ENCODE peak calls at places on chromosome 21, in seven cellular contexts. X is central memory CD4-positive, alpha-beta T cell; Y is T-helper 22 cell; D is esophagus squamous epithelium; J is WERI-Rb-1; B is SW480; A is HCEC 1CT. P is an unnamed sample.

GRCh38 chr21:35075546-35075945 is 26.4 kb upstream of the RUNX1 start:
- DNase-seq in X (no peak), Y (no peak), D (no peak), J (no peak), B (no peak), A (peak; percentile 11), P (no peak)

GRCh38 chr21:36425286-36425685 is 40.1 kb downstream of the CHAF1B start:
- DNase-seq in X (no peak), Y (no peak), D (no peak), J (no peak), B (no peak), A (no peak), P (no peak)

GRCh38 chr21:31557421-31557955 is 102.0 kb upstream of the SOD1 start:
- DNase-seq in X (no peak), Y (no peak), D (no peak), J (peak; percentile 46), B (no peak), A (no peak), P (no peak)

GRCh38 chr21:45847870-45848269 is 133.7 kb upstream of the COL6A1 start:
- DNase-seq in X (no peak), Y (no peak), D (no peak), J (peak; percentile 50), B (no peak), A (no peak), P (no peak)

GRCh38 chr21:45228171-45228641 is 59.5 kb downstream of the POFUT2 start:
- DNase-seq in X (peak; percentile 69), Y (peak; percentile 68), D (no peak), J (no peak), B (peak; percentile 82), A (peak; percentile 92), P (peak; percentile 61)

GRCh38 chr21:42451941-42452340 is 44.1 kb downstream of the RSPH1 start:
- DNase-seq in X (no peak), Y (no peak), D (no peak), J (no peak), B (no peak), A (no peak), P (no peak)

GRCh38 chr21:16070207-16070651 is 340.4 kb downstream of the USP25 start:
- DNase-seq in X (no peak), Y (no peak), D (no peak), J (no peak), B (no peak), A (no peak), P (no peak)

GRCh38 chr21:15122241-15122640 is 57.4 kb upstream of the NRIP1 start:
- DNase-seq in X (no peak), Y (no peak), D (no peak), J (no peak), B (no peak), A (no peak), P (no peak)

GRCh38 chr21:45138199-45139002 is 64.0 kb downstream of the ADARB1 start:
- DNase-seq in X (peak; percentile 56), Y (peak; percentile 47), D (no peak), J (peak; percentile 88), B (peak; percentile 43), A (peak; percentile 67), P (peak; percentile 59)

GRCh38 chr21:43917515-43918384 is 52.7 kb downstream of the AGPAT3 start:
- DNase-seq in X (no peak), Y (no peak), D (no peak), J (no peak), B (no peak), A (no peak), P (no peak)

GRCh38 chr21:46179708-46180078 is 4.6 kb downstream of the SPATC1L start:
- DNase-seq in X (no peak), Y (no peak), D (no peak), J (no peak), B (no peak), A (no peak), P (no peak)

GRCh38 chr21:31338892-31339368 is 5.1 kb downstream of the TIAM1 start:
- DNase-seq in X (no peak), Y (no peak), D (no peak), J (no peak), B (no peak), A (no peak), P (no peak)

GRCh38 chr21:37784591-37785318 is 131.5 kb downstream of the KCNJ6 start:
- DNase-seq in X (no peak), Y (no peak), D (no peak), J (no peak), B (no peak), A (peak; percentile 11), P (no peak)

P was measured in activated T-helper 9 cell treated with anti-CD3 and anti-CD28 coated beads, Interleukin-2, amount 50 U/mL, for 16 hours.